ENCODE peak calls at places on chromosomes 13 and 19, in nine cellular contexts. R is MV-4-11, G is T-helper 9 cell, T is iPS DF 19.7, W is mucosa of descending colon, L is hypothalamus, N is tibial artery, Q is DMS153, V is uterus. X is an unnamed sample.

GRCh38 chr19:12834976-12835757 is 788 bp upstream of the RTBDN start:
- DNase-seq in R (no peak), G (no peak), T (no peak), W (peak), L (peak), N (no peak), Q (no peak), V (no peak), X (peak)

GRCh38 chr13:26051231-26052135 is at the start of gene SHISA2:
- DNase-seq in R (no peak), G (peak), T (no peak), W (peak), L (peak), N (no peak), Q (peak), V (no peak), X (peak)

GRCh38 chr19:35671818-35672217 is 5.5 kb downstream of the UPK1A start:
- DNase-seq in R (no peak), G (no peak), T (no peak), W (no peak), L (no peak), N (no peak), Q (no peak), V (no peak), X (peak)

GRCh38 chr13:110331362-110331761 is 24.3 kb downstream of the COL4A2 start:
- DNase-seq in R (no peak), G (no peak), T (no peak), W (no peak), L (no peak), N (no peak), Q (no peak), V (no peak), X (no peak)

GRCh38 chr19:17441241-17442135 is 7.0 kb downstream of the TMEM221 start:
- DNase-seq in R (peak), G (no peak), T (no peak), W (no peak), L (no peak), N (no peak), Q (no peak), V (no peak), X (peak)

GRCh38 chr19:10812196-10812595 is 23.8 kb downstream of the TMED1 start:
- DNase-seq in R (no peak), G (no peak), T (no peak), W (no peak), L (no peak), N (no peak), Q (no peak), V (no peak), X (peak)

GRCh38 chr13:44971656-44972595 is 17.3 kb downstream of the NUFIP1 start:
- DNase-seq in R (no peak), G (no peak), T (no peak), W (no peak), L (no peak), N (no peak), Q (no peak), V (no peak), X (no peak)

GRCh38 chr13:102847272-102848234 is 1.7 kb downstream of the ERCC5 start:
- DNase-seq in R (peak), G (no peak), T (no peak), W (no peak), L (no peak), N (no peak), Q (no peak), V (no peak), X (peak)

GRCh38 chr13:25874907-25875306 is 176.9 kb downstream of the SHISA2 start:
- DNase-seq in R (peak), G (peak), T (no peak), W (no peak), L (no peak), N (no peak), Q (peak), V (no peak), X (peak)

GRCh38 chr13:101785858-101786257 is 333.4 kb downstream of the ITGBL1 start:
- DNase-seq in R (no peak), G (no peak), T (peak), W (no peak), L (peak), N (no peak), Q (peak), V (no peak), X (peak)

GRCh38 chr19:584240-585001 is 5.3 kb upstream of the HCN2 start:
- DNase-seq in R (peak), G (peak), T (no peak), W (peak), L (peak), N (no peak), Q (no peak), V (no peak), X (peak)

GRCh38 chr19:18608805-18609716 is 2.5 kb upstream of the CRLF1 start:
- DNase-seq in R (no peak), G (no peak), T (no peak), W (no peak), L (no peak), N (no peak), Q (no peak), V (no peak), X (no peak)

GRCh38 chr19:34259367-34259865 is 5.1 kb downstream of the GARRE1 start:
- DNase-seq in R (no peak), G (no peak), T (no peak), W (no peak), L (no peak), N (no peak), Q (no peak), V (no peak), X (no peak)

GRCh38 chr13:33543631-33544030 is 258.1 kb upstream of the STARD13 start:
- DNase-seq in R (no peak), G (no peak), T (no peak), W (no peak), L (no peak), N (no peak), Q (peak), V (no peak), X (peak)

GRCh38 chr19:2509096-2509495 is 33.2 kb downstream of the GADD45B start:
- DNase-seq in R (no peak), G (no peak), T (no peak), W (no peak), L (no peak), N (no peak), Q (no peak), V (no peak), X (no peak)

GRCh38 chr13:70987043-70987442 is 878.8 kb upstream of the KLHL1 start:
- DNase-seq in R (no peak), G (no peak), T (no peak), W (no peak), L (no peak), N (no peak), Q (no peak), V (no peak), X (no peak)